ENCODE peak calls at places on chromosomes 12 and 14, in ten cellular contexts. G is left ventricle myocardium inferior; K is CD4-positive, alpha-beta T cell; U is lower lobe of right lung; E is mammary epithelial cell; O is transverse colon; F is thoracic aorta; X is ovary; H is Panc1; N is fibroblast of lung. Q is an unnamed sample.
A peak's percentile ranks its signal among the peaks of the same experiment; 100 is the strongest.

GRCh38 chr12:101172316-101172715 is 37.7 kb downstream of the SLC5A8 start:
- DNase-seq in G (no peak), K (no peak), U (no peak), E (peak; percentile 11), O (peak; percentile 21), F (no peak), X (no peak), H (no peak), N (peak; percentile 3), Q (no peak)

GRCh38 chr14:99662846-99663245 is 17.9 kb downstream of the HHIPL1 start:
- DNase-seq in G (no peak), K (no peak), U (no peak), E (no peak), O (no peak), F (no peak), X (no peak), H (no peak), N (no peak), Q (no peak)

GRCh38 chr12:106106892-106107291 is 31.9 kb downstream of the NUAK1 start:
- DNase-seq in G (no peak), K (no peak), U (no peak), E (peak; percentile 26), O (no peak), F (no peak), X (no peak), H (no peak), N (peak; percentile 66), Q (no peak)

GRCh38 chr12:27653661-27654060 is 42.6 kb upstream of the REP15 start:
- DNase-seq in G (no peak), K (no peak), U (no peak), E (no peak), O (no peak), F (no peak), X (no peak), H (no peak), N (no peak), Q (no peak)

GRCh38 chr14:85528882-85529585 is 910 bp upstream of the FLRT2 start:
- DNase-seq in G (no peak), K (no peak), U (peak; percentile 13), E (peak; percentile 62), O (no peak), F (no peak), X (peak; percentile 35), H (no peak), N (peak; percentile 84), Q (no peak)

GRCh38 chr12:20625531-20625930 is 69.6 kb upstream of the SLCO1C1 start:
- DNase-seq in G (no peak), K (no peak), U (no peak), E (no peak), O (no peak), F (no peak), X (no peak), H (no peak), N (no peak), Q (no peak)

GRCh38 chr14:30417121-30417520 is 141.8 kb upstream of the G2E3 start:
- DNase-seq in G (no peak), K (no peak), U (no peak), E (no peak), O (no peak), F (no peak), X (no peak), H (no peak), N (no peak), Q (no peak)

GRCh38 chr12:31321565-31322228 is 4.3 kb downstream of the SINHCAF start:
- DNase-seq in G (no peak), K (no peak), U (no peak), E (no peak), O (no peak), F (no peak), X (no peak), H (no peak), N (peak; percentile 69), Q (no peak)

GRCh38 chr12:100858658-100859057 is 64.1 kb downstream of the ANO4 start:
- DNase-seq in G (no peak), K (no peak), U (no peak), E (peak; percentile 50), O (no peak), F (no peak), X (no peak), H (no peak), N (peak; percentile 69), Q (no peak)

GRCh38 chr14:76977793-76978730 is 50.4 kb downstream of the IRF2BPL start:
- DNase-seq in G (peak; percentile 57), K (peak; percentile 70), U (peak; percentile 88), E (no peak), O (peak; percentile 46), F (no peak), X (peak; percentile 61), H (no peak), N (peak; percentile 62), Q (no peak)

GRCh38 chr14:61925043-61925442 is 162.8 kb downstream of the SNAPC1 start:
- DNase-seq in G (no peak), K (no peak), U (no peak), E (peak; percentile 16), O (no peak), F (no peak), X (no peak), H (no peak), N (peak; percentile 28), Q (peak; percentile 5)

GRCh38 chr12:6195665-6196535 is 4.3 kb upstream of the CD9 start:
- DNase-seq in G (peak; percentile 84), K (peak; percentile 63), U (peak; percentile 83), E (peak; percentile 88), O (peak; percentile 92), F (peak; percentile 68), X (peak; percentile 92), H (peak; percentile 87), N (peak; percentile 83), Q (peak; percentile 68)
- TF ChIP-seq CTCF in G (peak; percentile 95), K (peak; percentile 92), U (peak; percentile 94), E (peak; percentile 82), O (peak; percentile 99), F (peak; percentile 94), X (peak; percentile 83), H (peak; percentile 88), N (peak; percentile 83), Q (peak; percentile 94)

DNA sequence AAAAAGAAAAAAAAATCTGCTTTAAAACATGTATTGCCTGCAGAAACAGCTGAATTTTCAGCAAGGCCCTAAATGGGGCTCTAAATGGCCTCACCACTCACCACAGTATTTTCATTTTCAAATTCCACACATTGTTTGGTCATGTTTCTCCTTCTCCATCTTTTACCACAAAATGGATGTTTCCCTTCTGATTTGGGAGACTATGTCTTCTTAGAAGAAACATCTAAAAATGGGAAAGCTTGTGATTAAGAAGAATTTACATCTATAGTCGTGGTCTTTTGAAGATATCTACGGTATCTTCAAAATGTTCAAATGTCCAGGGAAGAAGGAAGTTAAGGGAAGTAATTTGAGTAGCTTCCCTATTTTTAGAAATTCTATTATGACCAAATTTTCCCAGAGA is 20.7 kb upstream of the TUBA1C start:
- DNase-seq in G (no peak), K (no peak), U (no peak), E (no peak), O (no peak), F (no peak), X (no peak), H (no peak), N (peak; percentile 89), Q (no peak)
- H3K9me3 ChIP-seq in G (no peaks in the 10 kb centered on the region), K (no peaks in the 10 kb centered on the region), U (no peaks in the 10 kb centered on the region), E (no peaks in the 10 kb centered on the region), O (no peaks in the 10 kb centered on the region), F (no peaks in the 10 kb centered on the region), X (no peaks in the 10 kb centered on the region), H (no peaks in the 10 kb centered on the region), N (no peaks in the 10 kb centered on the region), Q (no peaks in the 10 kb centered on the region)

DNA sequence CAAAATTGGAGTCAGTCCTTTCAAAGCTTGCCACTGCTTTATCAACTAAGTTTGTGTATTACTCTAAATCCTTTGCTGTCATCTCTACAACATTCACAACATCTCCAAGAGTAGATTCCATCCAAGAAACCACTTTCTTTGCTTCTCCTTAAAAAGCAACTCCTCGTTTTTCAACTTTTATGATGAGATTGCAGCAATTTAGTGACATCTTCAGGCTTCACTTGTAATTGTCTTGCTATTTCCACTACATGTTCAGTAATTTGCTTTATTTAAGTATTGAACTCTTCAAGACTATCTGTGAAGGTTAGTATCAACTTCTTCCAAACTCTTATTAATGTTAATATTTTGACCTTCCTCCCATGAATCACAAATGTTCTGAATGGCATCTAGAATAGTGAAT is 747.9 kb downstream of the TMTC2 start:
- DNase-seq in G (no peak), K (no peak), U (no peak), E (no peak), O (no peak), F (no peak), X (no peak), H (no peak), N (no peak), Q (no peak)
- TF ChIP-seq CTCF in G (no peak), K (no peak), U (no peak), E (no peak), O (no peak), F (no peak), X (no peak), H (no peak), N (no peak), Q (no peak)

DNA sequence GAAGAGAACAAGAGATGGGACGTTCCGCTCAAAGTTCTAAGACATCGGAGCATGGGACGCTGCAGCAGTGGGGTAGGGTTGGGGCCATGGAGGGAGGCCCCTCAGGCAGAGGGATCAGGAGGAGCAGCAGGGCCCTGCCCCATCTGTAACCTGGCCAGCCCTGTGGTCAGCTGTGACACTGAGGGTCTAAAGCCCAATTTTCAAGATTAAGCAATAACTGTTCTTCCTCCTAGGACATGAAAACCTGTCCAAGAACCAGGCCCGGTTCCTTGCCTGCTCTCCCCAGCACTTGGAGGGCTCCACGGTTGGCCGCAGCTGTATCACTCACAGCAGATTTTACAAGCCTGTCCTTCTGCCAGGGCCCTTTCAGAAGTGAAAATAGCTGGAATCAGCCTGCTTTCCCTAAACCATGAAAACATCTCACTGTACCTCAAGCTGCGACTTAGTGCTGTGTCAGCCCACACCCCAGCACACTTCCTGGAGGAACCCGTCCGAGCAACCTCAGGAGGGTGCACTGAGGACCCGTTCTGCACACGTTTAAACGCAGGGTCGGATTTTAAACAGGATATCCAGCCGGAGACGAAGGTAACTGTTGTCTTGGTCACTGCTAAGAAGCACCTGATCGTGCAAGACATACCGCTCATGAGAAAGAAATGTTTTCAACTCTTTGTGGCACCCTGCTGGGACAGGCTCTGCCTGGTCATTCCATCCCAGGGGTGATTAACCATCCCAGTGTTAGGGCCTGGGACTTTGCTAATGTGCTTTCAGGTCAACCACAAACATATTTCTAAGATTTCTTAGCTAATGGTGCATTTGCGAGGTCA is 201.9 kb upstream of the DIO3 start:
- DNase-seq in G (peak; percentile 68), K (no peak), U (no peak), E (no peak), O (peak; percentile 47), F (no peak), X (peak; percentile 74), H (no peak), N (peak; percentile 22), Q (no peak)
- H3K9me3 ChIP-seq in G (peaks cover 23% of the 10 kb centered on the region), K (peaks cover 5% of the 10 kb centered on the region), U (peaks cover 2% of the 10 kb centered on the region), E (peaks cover 41% of the 10 kb centered on the region), O (no peaks in the 10 kb centered on the region), F (no peaks in the 10 kb centered on the region), X (no peaks in the 10 kb centered on the region), H (no peaks in the 10 kb centered on the region), N (no peaks in the 10 kb centered on the region), Q (peaks cover under 1% of the 10 kb centered on the region)

GRCh38 chr12:71504471-71504852 is 64.9 kb downstream of the LGR5 start:
- DNase-seq in G (peak; percentile 21), K (no peak), U (no peak), E (no peak), O (no peak), F (no peak), X (no peak), H (no peak), N (no peak), Q (no peak)
- TF ChIP-seq CTCF in G (no peak), K (no peak), U (no peak), E (no peak), O (no peak), F (no peak), X (no peak), H (no peak), N (no peak), Q (no peak)

GRCh38 chr12:11039171-11039570 is 8.0 kb upstream of the TAS2R31 start:
- DNase-seq in G (no peak), K (no peak), U (no peak), E (no peak), O (no peak), F (no peak), X (no peak), H (no peak), N (no peak), Q (no peak)
- H3K9me3 ChIP-seq in G (peaks cover 14% of the 10 kb centered on the region), K (no peaks in the 10 kb centered on the region), U (no peaks in the 10 kb centered on the region), E (no peaks in the 10 kb centered on the region), O (no peaks in the 10 kb centered on the region), F (no peaks in the 10 kb centered on the region), X (no peaks in the 10 kb centered on the region), H (no peaks in the 10 kb centered on the region), N (no peaks in the 10 kb centered on the region), Q (no peaks in the 10 kb centered on the region)